ENCODE peak calls at places on chromosomes 7 and 10, in nine cellular contexts. N is IMR-90, W is transverse colon, D is tibial nerve, C is H1, M is heart left ventricle, X is endothelial cell of umbilical vein, I is body of pancreas, V is breast epithelium. B is an unnamed sample.

GRCh38 chr7:150897502-150898474 is 45.5 kb downstream of the AOC1 start:
- DNase-seq in N (no peak), W (peak; percentile 37), D (no peak), C (no peak), M (no peak), X (no peak), I (no peak), V (no peak), B (no peak)

GRCh38 chr10:97362310-97363033 is 27.9 kb upstream of the FRAT2 start:
- DNase-seq in N (no peak), W (no peak), D (no peak), C (no peak), M (no peak), X (no peak), I (no peak), V (no peak), B (no peak)

GRCh38 chr10:128180843-128181242 is 54.6 kb upstream of the MKI67 start:
- DNase-seq in N (no peak), W (no peak), D (no peak), C (no peak), M (no peak), X (no peak), I (no peak), V (no peak), B (no peak)

GRCh38 chr10:126459032-126459831 is 71.0 kb upstream of the ADAM12 start:
- DNase-seq in N (peak; percentile 52), W (no peak), D (no peak), C (no peak), M (no peak), X (no peak), I (no peak), V (no peak), B (no peak)

GRCh38 chr10:108982141-108982540 is 941.2 kb downstream of the XPNPEP1 start:
- DNase-seq in N (no peak), W (no peak), D (no peak), C (no peak), M (no peak), X (no peak), I (no peak), V (no peak), B (no peak)

GRCh38 chr10:133270204-133270603 is 6.5 kb downstream of the ADAM8 start:
- DNase-seq in N (no peak), W (no peak), D (no peak), C (no peak), M (no peak), X (no peak), I (no peak), V (no peak), B (no peak)

GRCh38 chr7:151901313-151901669 is 24.4 kb upstream of the PRKAG2 start:
- DNase-seq in N (no peak), W (no peak), D (no peak), C (no peak), M (no peak), X (no peak), I (no peak), V (no peak), B (no peak)

GRCh38 chr10:79298403-79299244 is 48.6 kb upstream of the PPIF start:
- DNase-seq in N (peak; percentile 99), W (peak; percentile 70), D (no peak), C (no peak), M (no peak), X (peak; percentile 62), I (no peak), V (no peak), B (peak; percentile 48)

GRCh38 chr10:86863443-86863842 is 94.0 kb downstream of the MMRN2 start:
- DNase-seq in N (no peak), W (no peak), D (no peak), C (no peak), M (peak; percentile 26), X (no peak), I (no peak), V (no peak), B (no peak)

GRCh38 chr7:100465702-100466311 is 1.7 kb upstream of the SPACDR start:
- DNase-seq in N (peak; percentile 71), W (peak; percentile 69), D (peak; percentile 56), C (no peak), M (peak; percentile 81), X (peak; percentile 73), I (peak; percentile 93), V (peak; percentile 77), B (peak; percentile 73)

GRCh38 chr10:123582084-123582989 is 83.8 kb upstream of the GPR26 start:
- DNase-seq in N (peak; percentile 45), W (peak; percentile 79), D (peak; percentile 62), C (peak; percentile 60), M (peak; percentile 69), X (peak; percentile 69), I (peak; percentile 72), V (peak; percentile 78), B (peak; percentile 71)

GRCh38 chr10:112775892-112776679 is 174.0 kb upstream of the TCF7L2 start:
- DNase-seq in N (no peak), W (no peak), D (no peak), C (no peak), M (no peak), X (no peak), I (peak; percentile 24), V (no peak), B (no peak)

GRCh38 chr7:55304363-55304762 is 60.8 kb upstream of the LANCL2 start:
- DNase-seq in N (no peak), W (no peak), D (no peak), C (no peak), M (no peak), X (no peak), I (no peak), V (no peak), B (no peak)

GRCh38 chr7:93949468-93949867 is 27.9 kb downstream of the GNG11 start:
- DNase-seq in N (peak; percentile 90), W (no peak), D (no peak), C (no peak), M (no peak), X (peak; percentile 84), I (no peak), V (no peak), B (no peak)

GRCh38 chr7:23357190-23358093 is 58.3 kb downstream of the MALSU1 start:
- DNase-seq in N (peak; percentile 56), W (no peak), D (no peak), C (no peak), M (no peak), X (peak; percentile 81), I (no peak), V (no peak), B (no peak)

GRCh38 chr10:97016728-97017473 is 168.9 kb downstream of the SLIT1 start:
- DNase-seq in N (no peak), W (no peak), D (no peak), C (no peak), M (no peak), X (no peak), I (no peak), V (no peak), B (no peak)

GRCh38 chr7:5714657-5715337 is 66.7 kb downstream of the RNF216 start:
- DNase-seq in N (no peak), W (no peak), D (no peak), C (no peak), M (no peak), X (no peak), I (no peak), V (no peak), B (no peak)
- H3K27me3 ChIP-seq in N (no peaks in the 10 kb centered on the region), W (no peaks in the 10 kb centered on the region), D (no peaks in the 10 kb centered on the region), C (no peaks in the 10 kb centered on the region), M (no peaks in the 10 kb centered on the region), X (no peaks in the 10 kb centered on the region), I (no peaks in the 10 kb centered on the region), V (no peaks in the 10 kb centered on the region), B (no peaks in the 10 kb centered on the region)

GRCh38 chr10:5888843-5889623 is 660 bp downstream of the ANKRD16 start:
- DNase-seq in N (no peak), W (peak; percentile 51), D (no peak), C (no peak), M (peak; percentile 34), X (peak; percentile 52), I (peak; percentile 41), V (no peak), B (no peak)
- TF ChIP-seq POLR2A in N (no peak), W (no peak), D (no peak), C (no peak), M (no peak), X (no peak), I (no peak), V (no peak), B (no peak)

GRCh38 chr10:114404171-114405010 is at the start of gene AFAP1L2:
- DNase-seq in N (no peak), W (peak; percentile 63), D (no peak), C (no peak), M (no peak), X (no peak), I (peak; percentile 72), V (no peak), B (peak; percentile 45)
- H3K27me3 ChIP-seq in N (peaks cover 50% of the 10 kb centered on the region), W (peaks cover 25% of the 10 kb centered on the region), D (no peaks in the 10 kb centered on the region), C (peaks cover 9% of the 10 kb centered on the region), M (peaks cover 5% of the 10 kb centered on the region), X (peaks cover 62% of the 10 kb centered on the region), I (no peaks in the 10 kb centered on the region), V (no peaks in the 10 kb centered on the region), B (no peaks in the 10 kb centered on the region)

GRCh38 chr10:28449382-28449781 is 83.5 kb upstream of the WAC start:
- DNase-seq in N (no peak), W (no peak), D (no peak), C (no peak), M (no peak), X (no peak), I (no peak), V (no peak), B (no peak)
- TF ChIP-seq POLR2A in N (no peak), W (no peak), D (no peak), C (no peak), M (no peak), X (no peak), I (no peak), V (no peak), B (no peak)

GRCh38 chr7:132575336-132575986 is 809 bp downstream of the PLXNA4 start:
- DNase-seq in N (peak; percentile 18), W (peak; percentile 25), D (peak; percentile 27), C (no peak), M (peak; percentile 58), X (peak; percentile 71), I (peak; percentile 24), V (no peak), B (peak; percentile 61)
- H3K27me3 ChIP-seq in N (peaks cover 55% of the 10 kb centered on the region), W (peaks cover 84% of the 10 kb centered on the region), D (peaks cover 70% of the 10 kb centered on the region), C (peaks cover 63% of the 10 kb centered on the region), M (peaks cover 5% of the 10 kb centered on the region), X (no peaks in the 10 kb centered on the region), I (peaks cover 30% of the 10 kb centered on the region), V (no peaks in the 10 kb centered on the region), B (no peaks in the 10 kb centered on the region)

DNA sequence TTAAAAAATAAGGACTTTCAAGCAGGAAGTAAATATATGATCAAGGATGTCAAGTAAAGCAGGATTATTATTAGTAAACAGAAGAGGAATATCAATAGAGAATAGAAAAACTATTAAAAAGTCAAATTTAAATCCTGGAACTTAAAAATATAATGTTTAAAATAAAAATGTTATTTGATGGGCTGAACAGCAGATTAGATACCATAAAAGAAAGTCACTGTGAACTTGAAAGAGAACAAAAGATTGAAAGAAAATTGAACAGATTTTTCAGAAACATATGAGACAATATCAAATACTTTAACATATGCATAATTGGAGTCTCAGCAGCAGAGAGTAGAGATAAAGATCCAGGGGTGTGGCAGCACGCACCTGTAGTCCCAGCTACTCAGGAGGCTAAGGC is 1213.7 kb upstream of the AUTS2 start:
- DNase-seq in N (no peak), W (no peak), D (no peak), C (no peak), M (no peak), X (no peak), I (no peak), V (no peak), B (no peak)
- TF ChIP-seq POLR2A in N (no peak), W (no peak), D (no peak), C (no peak), M (no peak), X (no peak), I (no peak), V (no peak), B (no peak)

B was measured in uterus.